ENCODE peak calls at places on chromosomes 12 and 14, in ten cellular contexts. H is adrenal gland, F is uterus, P is stomach, M is thyroid gland, S is GM12878, V is suprapubic skin, A is lower leg skin, G is breast epithelium, T is ovary. W is an unnamed sample.

GRCh38 chr12:115199831-115200230 is 515.9 kb upstream of the TBX3 start:
- DNase-seq in H (no peak), F (no peak), P (no peak), M (no peak), S (no peak), V (no peak), A (no peak), G (no peak), T (no peak), W (no peak)

GRCh38 chr12:31728289-31728916 is 418 bp downstream of the AMN1 start:
- DNase-seq in H (peak), F (no peak), P (peak), M (peak), S (no peak), V (no peak), A (no peak), G (no peak), T (no peak), W (peak)

GRCh38 chr12:97148941-97149559 is 242.0 kb downstream of the NEDD1 start:
- DNase-seq in H (peak), F (no peak), P (peak), M (peak), S (no peak), V (no peak), A (no peak), G (peak), T (no peak), W (peak)

GRCh38 chr14:99670361-99671229 is 13.5 kb upstream of the CYP46A1 start:
- DNase-seq in H (no peak), F (no peak), P (no peak), M (no peak), S (no peak), V (no peak), A (no peak), G (no peak), T (no peak), W (no peak)

GRCh38 chr14:24430143-24430681 is 458 bp downstream of the KHNYN start:
- DNase-seq in H (peak), F (peak), P (peak), M (peak), S (no peak), V (peak), A (peak), G (no peak), T (peak), W (peak)

GRCh38 chr12:118183711-118184110 is 47.8 kb downstream of the PEBP1 start:
- DNase-seq in H (no peak), F (no peak), P (no peak), M (no peak), S (no peak), V (no peak), A (no peak), G (no peak), T (no peak), W (no peak)

GRCh38 chr14:28821993-28822392 is 55.4 kb downstream of the FOXG1 start:
- DNase-seq in H (no peak), F (no peak), P (no peak), M (no peak), S (no peak), V (no peak), A (no peak), G (no peak), T (no peak), W (no peak)

GRCh38 chr12:53532524-53533445 is 25.5 kb upstream of the NPFF start:
- DNase-seq in H (no peak), F (no peak), P (no peak), M (no peak), S (no peak), V (peak), A (no peak), G (no peak), T (no peak), W (no peak)

GRCh38 chr14:50082308-50082742 is 34.0 kb downstream of the VCPKMT start:
- DNase-seq in H (no peak), F (no peak), P (no peak), M (no peak), S (no peak), V (no peak), A (no peak), G (no peak), T (no peak), W (no peak)

GRCh38 chr12:58804749-58805148 is 115.6 kb downstream of the LRIG3 start:
- DNase-seq in H (no peak), F (no peak), P (no peak), M (no peak), S (no peak), V (no peak), A (no peak), G (no peak), T (no peak), W (no peak)

GRCh38 chr12:4286228-4286627 is 12.7 kb downstream of the CCND2 start:
- DNase-seq in H (no peak), F (no peak), P (no peak), M (no peak), S (no peak), V (peak), A (no peak), G (no peak), T (no peak), W (no peak)

GRCh38 chr14:76352639-76353281 is 23.2 kb upstream of the ESRRB start:
- DNase-seq in H (peak), F (peak), P (peak), M (peak), S (peak), V (no peak), A (no peak), G (no peak), T (peak), W (peak)

GRCh38 chr14:89960895-89961294 is 5.2 kb downstream of the TDP1 start:
- DNase-seq in H (no peak), F (no peak), P (no peak), M (no peak), S (no peak), V (no peak), A (no peak), G (no peak), T (no peak), W (no peak)

GRCh38 chr14:34043627-34044372 is 92.9 kb upstream of the EGLN3 start:
- DNase-seq in H (no peak), F (no peak), P (no peak), M (no peak), S (peak), V (no peak), A (no peak), G (no peak), T (no peak), W (no peak)

GRCh38 chr12:23421556-23421955 is 527.9 kb downstream of the SOX5 start:
- DNase-seq in H (no peak), F (no peak), P (no peak), M (no peak), S (no peak), V (no peak), A (no peak), G (no peak), T (no peak), W (no peak)
- TF ChIP-seq CTCF in H (no peak), F (no peak), P (no peak), M (no peak), S (no peak), V (no peak), A (no peak), G (no peak), T (no peak), W (no peak)

GRCh38 chr12:123436017-123436964 is at the start of gene RILPL2:
- DNase-seq in H (peak), F (peak), P (peak), M (peak), S (peak), V (peak), A (peak), G (peak), T (peak), W (peak)
- TF ChIP-seq POLR2A in H (peak), F (no peak), P (no peak), M (peak), S (peak), V (peak), A (no peak), G (peak), T (peak), W (peak)

GRCh38 chr12:52244615-52244994 is 11.6 kb downstream of the KRT7 start:
- DNase-seq in H (no peak), F (no peak), P (no peak), M (no peak), S (no peak), V (no peak), A (no peak), G (no peak), T (no peak), W (no peak)
- H3K4me3 ChIP-seq in H (no peak), F (no peak), P (no peak), M (no peak), S (peak), V (no peak), A (no peak), G (peak), T (no peak), W (no peak)

DNA sequence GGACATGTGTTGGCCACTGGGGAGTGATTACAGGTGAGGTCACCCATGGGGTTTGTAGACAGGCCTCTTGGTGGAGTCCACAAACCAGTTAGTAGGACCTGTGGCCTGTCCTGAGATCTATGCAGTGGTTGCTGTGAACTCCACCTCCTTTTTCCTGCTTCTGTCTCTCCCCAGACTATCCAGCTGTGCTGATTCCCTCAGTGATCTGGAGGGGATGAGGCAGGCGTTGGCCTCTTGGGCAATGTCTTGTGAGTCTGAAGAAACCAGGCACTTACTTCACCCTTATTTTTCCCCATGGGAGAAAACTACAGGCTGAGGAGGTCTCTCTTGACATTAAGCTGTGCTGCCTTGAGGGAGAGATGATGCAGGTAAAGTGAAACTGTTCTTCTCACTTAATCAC is 257.2 kb upstream of the PRICKLE1 start:
- DNase-seq in H (no peak), F (no peak), P (no peak), M (no peak), S (no peak), V (no peak), A (no peak), G (no peak), T (no peak), W (no peak)
- TF ChIP-seq CTCF in H (no peak), F (no peak), P (no peak), M (no peak), S (no peak), V (no peak), A (no peak), G (no peak), T (no peak), W (no peak)

GRCh38 chr12:92139634-92140555 is 5.8 kb downstream of the BTG1 start:
- DNase-seq in H (no peak), F (no peak), P (no peak), M (peak), S (no peak), V (no peak), A (no peak), G (no peak), T (no peak), W (no peak)
- TF ChIP-seq POLR2A in H (peak), F (no peak), P (no peak), M (peak), S (peak), V (no peak), A (no peak), G (no peak), T (no peak), W (no peak)

GRCh38 chr12:77062846-77063461 is 2.4 kb downstream of the E2F7 start:
- DNase-seq in H (no peak), F (no peak), P (peak), M (no peak), S (peak), V (no peak), A (no peak), G (no peak), T (no peak), W (no peak)
- H3K4me3 ChIP-seq in H (no peak), F (no peak), P (peak), M (no peak), S (peak), V (no peak), A (no peak), G (peak), T (no peak), W (no peak)

DNA sequence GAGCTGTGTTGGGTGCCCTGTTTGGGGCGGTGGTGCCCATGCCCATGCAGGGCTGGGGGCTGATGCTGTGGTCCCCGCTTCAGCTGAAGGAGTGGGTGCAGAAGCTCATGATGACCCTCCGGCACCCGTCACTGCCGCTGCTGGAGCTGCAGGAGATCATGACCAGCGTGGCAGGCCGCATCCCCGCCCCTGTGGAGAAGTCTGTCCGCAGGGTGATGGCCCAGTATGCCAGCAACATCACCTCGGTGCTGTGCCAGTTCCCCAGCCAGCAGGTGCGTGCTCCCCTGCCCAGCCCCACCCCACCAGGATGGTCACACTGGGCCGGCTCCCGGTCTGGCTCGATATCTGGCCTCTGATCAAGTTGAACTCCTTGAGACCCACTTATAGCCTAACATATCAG is 92.7 kb downstream of the ACACB start:
- DNase-seq in H (no peak), F (no peak), P (no peak), M (no peak), S (no peak), V (no peak), A (no peak), G (no peak), T (no peak), W (no peak)
- TF ChIP-seq CTCF in H (no peak), F (no peak), P (no peak), M (no peak), S (no peak), V (no peak), A (no peak), G (no peak), T (no peak), W (no peak)

DNA sequence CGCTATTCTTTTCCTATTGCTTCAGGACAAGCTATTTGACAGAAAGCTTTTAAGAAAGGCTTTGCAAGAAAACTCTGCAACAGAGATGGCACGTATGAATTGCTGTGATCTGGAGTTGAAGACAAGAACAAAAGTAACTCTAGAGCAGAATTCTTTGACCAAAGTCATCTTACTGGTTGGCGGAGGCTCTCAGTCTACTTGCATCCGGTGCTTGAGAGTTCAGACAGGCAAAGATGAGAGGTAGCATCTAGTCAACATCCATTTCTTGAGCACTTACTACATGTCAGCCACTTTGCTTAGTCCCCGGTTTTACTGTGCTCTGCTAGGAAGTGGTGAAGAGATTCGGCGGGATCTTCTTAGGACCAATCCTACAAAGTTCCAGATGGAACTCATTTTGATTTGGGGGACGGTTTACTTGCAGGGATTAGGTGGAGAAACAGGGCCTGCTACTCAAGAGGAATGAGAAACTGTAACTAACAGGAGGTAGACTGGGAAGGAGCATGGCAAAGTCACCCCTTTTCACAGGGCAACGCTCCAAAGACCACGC is 409 bp upstream of the CCDC91 start:
- DNase-seq in H (peak), F (no peak), P (no peak), M (peak), S (no peak), V (no peak), A (no peak), G (no peak), T (no peak), W (no peak)
- TF ChIP-seq POLR2A in H (no peak), F (no peak), P (no peak), M (no peak), S (no peak), V (no peak), A (no peak), G (no peak), T (no peak), W (no peak)

GRCh38 chr14:74085828-74086227 is 1.1 kb downstream of the LIN52 start:
- DNase-seq in H (no peak), F (no peak), P (no peak), M (no peak), S (peak), V (no peak), A (no peak), G (no peak), T (no peak), W (no peak)
- H3K4me3 ChIP-seq in H (no peak), F (peak), P (peak), M (peak), S (peak), V (peak), A (no peak), G (peak), T (peak), W (peak)

DNA sequence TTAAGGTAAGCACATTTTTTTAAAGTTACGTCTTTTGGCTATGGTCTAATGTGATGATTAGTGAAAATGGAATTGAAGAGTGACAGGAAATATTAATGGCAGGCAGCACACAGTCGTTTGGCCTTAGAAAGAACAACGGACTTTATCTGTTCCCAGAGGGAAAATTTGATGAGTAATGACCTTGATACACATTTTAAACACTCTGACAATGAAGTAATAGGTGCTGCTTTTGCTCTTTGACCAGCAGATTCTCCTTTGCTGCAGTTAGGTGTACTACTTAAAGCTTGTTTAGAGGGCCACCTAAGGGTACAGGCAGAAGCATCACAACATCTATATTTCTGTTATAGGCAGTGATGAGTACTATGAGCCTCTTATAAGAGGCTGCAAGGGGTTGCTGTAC is 27.1 kb upstream of the RNU6-8 start:
- DNase-seq in H (no peak), F (no peak), P (no peak), M (no peak), S (no peak), V (no peak), A (no peak), G (no peak), T (no peak), W (no peak)
- TF ChIP-seq CTCF in H (no peak), F (no peak), P (no peak), M (no peak), S (no peak), V (no peak), A (no peak), G (no peak), T (no peak), W (no peak)

W was measured in right lobe of liver.